ENCODE peak calls at places on chromosomes 6 and 20, in eight cellular contexts. P is OCI-LY7, O is DMS79, W is skeletal muscle cell, L is kidney glomerular epithelial cell, Y is astrocyte of the spinal cord, B is heart right ventricle, X is hypothalamus. S is an unnamed sample.

GRCh38 chr6:33590531-33591198 is 10.6 kb upstream of the BAK1 start:
- DNase-seq in P (peak; percentile 52), O (no peak), W (no peak), L (peak; percentile 47), Y (no peak), B (no peak), X (no peak), S (no peak)

GRCh38 chr6:105805581-105806023 is 280.5 kb upstream of the PRDM1 start:
- DNase-seq in P (no peak), O (no peak), W (no peak), L (no peak), Y (no peak), B (no peak), X (no peak), S (no peak)

GRCh38 chr6:163123098-163123497 is 291.4 kb upstream of the QKI start:
- DNase-seq in P (no peak), O (no peak), W (no peak), L (no peak), Y (no peak), B (no peak), X (no peak), S (no peak)

GRCh38 chr20:57583289-57584257 is 22.7 kb downstream of the PCK1 start:
- DNase-seq in P (no peak), O (no peak), W (no peak), L (no peak), Y (no peak), B (no peak), X (no peak), S (no peak)

GRCh38 chr20:62087227-62087626 is 21.5 kb upstream of the TAF4 start:
- DNase-seq in P (no peak), O (no peak), W (no peak), L (no peak), Y (no peak), B (no peak), X (no peak), S (no peak)

GRCh38 chr20:8568068-8568467 is 436.0 kb downstream of the PLCB1 start:
- DNase-seq in P (no peak), O (no peak), W (peak; percentile 48), L (no peak), Y (no peak), B (no peak), X (no peak), S (no peak)

GRCh38 chr6:30888472-30889137 is 4.3 kb downstream of the DDR1 start:
- DNase-seq in P (no peak), O (no peak), W (no peak), L (no peak), Y (peak; percentile 31), B (no peak), X (no peak), S (no peak)

GRCh38 chr6:107600936-107601335 is 111.0 kb downstream of the SOBP start:
- DNase-seq in P (no peak), O (no peak), W (peak; percentile 39), L (peak; percentile 77), Y (peak; percentile 62), B (no peak), X (no peak), S (peak; percentile 34)

GRCh38 chr6:125984311-125984710 is 2.0 kb upstream of the TRMT11 start:
- DNase-seq in P (no peak), O (no peak), W (peak; percentile 63), L (no peak), Y (peak; percentile 62), B (no peak), X (no peak), S (no peak)

GRCh38 chr6:169368200-169368599 is 114.6 kb upstream of the THBS2 start:
- DNase-seq in P (no peak), O (no peak), W (no peak), L (no peak), Y (no peak), B (no peak), X (no peak), S (no peak)

GRCh38 chr20:911882-912600 is 4.1 kb downstream of the ANGPT4 start:
- DNase-seq in P (peak; percentile 22), O (no peak), W (no peak), L (no peak), Y (no peak), B (no peak), X (no peak), S (no peak)

GRCh38 chr6:150610584-150610983 is 10.9 kb downstream of the PLEKHG1 start:
- DNase-seq in P (no peak), O (no peak), W (no peak), L (no peak), Y (no peak), B (no peak), X (no peak), S (no peak)

GRCh38 chr6:5529733-5530132 is 268.4 kb downstream of the FARS2 start:
- DNase-seq in P (peak; percentile 2), O (no peak), W (peak; percentile 21), L (no peak), Y (peak; percentile 43), B (no peak), X (no peak), S (no peak)

GRCh38 chr6:134211297-134211696 is 106.6 kb downstream of the SGK1 start:
- DNase-seq in P (no peak), O (peak; percentile 86), W (no peak), L (no peak), Y (no peak), B (no peak), X (no peak), S (no peak)

GRCh38 chr20:9397928-9398327 is 116.5 kb upstream of the LAMP5 start:
- DNase-seq in P (peak; percentile 63), O (no peak), W (no peak), L (no peak), Y (no peak), B (peak; percentile 24), X (no peak), S (no peak)

GRCh38 chr6:52953911-52954839 is 40.9 kb downstream of the GSTA4 start:
- DNase-seq in P (no peak), O (no peak), W (peak; percentile 19), L (no peak), Y (no peak), B (no peak), X (no peak), S (no peak)

GRCh38 chr20:63750807-63751470 is 11.4 kb downstream of the SLC2A4RG start:
- DNase-seq in P (no peak), O (no peak), W (no peak), L (no peak), Y (no peak), B (no peak), X (no peak), S (no peak)

GRCh38 chr6:33418690-33419291 is 884 bp upstream of the CUTA start:
- DNase-seq in P (no peak), O (no peak), W (no peak), L (no peak), Y (no peak), B (no peak), X (no peak), S (no peak)

GRCh38 chr20:50392138-50392866 is 117.9 kb upstream of the PTPN1 start:
- DNase-seq in P (no peak), O (no peak), W (no peak), L (no peak), Y (no peak), B (no peak), X (no peak), S (no peak)

GRCh38 chr20:57662313-57663240 is 42.4 kb upstream of the ZBP1 start:
- DNase-seq in P (no peak), O (no peak), W (no peak), L (no peak), Y (no peak), B (no peak), X (no peak), S (no peak)

GRCh38 chr6:148242180-148242579 is 100.5 kb upstream of the SASH1 start:
- DNase-seq in P (no peak), O (no peak), W (no peak), L (no peak), Y (no peak), B (no peak), X (no peak), S (no peak)

GRCh38 chr6:1614767-1615650 is 5.3 kb downstream of the FOXC1 start:
- DNase-seq in P (no peak), O (no peak), W (no peak), L (peak; percentile 21), Y (no peak), B (peak; percentile 26), X (no peak), S (no peak)

GRCh38 chr6:128438311-128438916 is 82.0 kb downstream of the PTPRK start:
- DNase-seq in P (no peak), O (peak; percentile 1), W (no peak), L (no peak), Y (no peak), B (peak; percentile 23), X (no peak), S (no peak)

GRCh38 chr6:5054427-5054873 is 30.7 kb upstream of the PPP1R3G start:
- DNase-seq in P (no peak), O (no peak), W (no peak), L (peak; percentile 24), Y (peak; percentile 50), B (no peak), X (no peak), S (peak; percentile 70)

GRCh38 chr20:53581444-53582311 is 12.0 kb downstream of the ZNF217 start:
- DNase-seq in P (peak; percentile 92), O (no peak), W (no peak), L (no peak), Y (no peak), B (no peak), X (no peak), S (no peak)

GRCh38 chr6:134628154-134628553 is 310.2 kb upstream of the SGK1 start:
- DNase-seq in P (no peak), O (no peak), W (no peak), L (no peak), Y (no peak), B (no peak), X (no peak), S (no peak)